ENCODE peak calls at places on chromosomes 6 and 20, in five cellular contexts. One of them, this sample, is unnamed.

GRCh38 chr6:65707134-65707826 is at the start of gene EYS:
- DNase-seq in neural crest cell: no peak
- DNase-seq in NCI-H2107: peak
- DNase-seq in GF-D8: no peak
- DNase-seq in aorta: no peak
- DNase-seq in this sample: peak

GRCh38 chr6:161918154-161918553 is 644.3 kb upstream of the AGPAT4 start:
- DNase-seq in NCI-H2107: no peak
- DNase-seq in GF-D8: no peak
- DNase-seq in neural crest cell: no peak
- DNase-seq in aorta: no peak
- DNase-seq in this sample: no peak

GRCh38 chr6:36025260-36025931 is 955 bp upstream of the SLC26A8 start:
- DNase-seq in neural crest cell: no peak
- DNase-seq in aorta: no peak
- DNase-seq in GF-D8: no peak
- DNase-seq in NCI-H2107: no peak
- DNase-seq in this sample: no peak

GRCh38 chr20:14948416-14948815 is 611.0 kb upstream of the FLRT3 start:
- DNase-seq in NCI-H2107: no peak
- DNase-seq in GF-D8: no peak
- DNase-seq in neural crest cell: no peak
- DNase-seq in aorta: no peak
- DNase-seq in this sample: no peak

GRCh38 chr20:32004963-32005362 is 5.3 kb upstream of the CCM2L start:
- DNase-seq in GF-D8: no peak
- DNase-seq in aorta: no peak
- DNase-seq in NCI-H2107: no peak
- DNase-seq in neural crest cell: no peak
- DNase-seq in this sample: no peak

GRCh38 chr6:164069352-164070022 is 655.0 kb downstream of the QKI start:
- DNase-seq in GF-D8: no peak
- DNase-seq in neural crest cell: peak
- DNase-seq in NCI-H2107: no peak
- DNase-seq in aorta: peak
- DNase-seq in this sample: no peak

GRCh38 chr6:142387997-142388815 is 86.4 kb downstream of the ADGRG6 start:
- DNase-seq in NCI-H2107: no peak
- DNase-seq in neural crest cell: no peak
- DNase-seq in aorta: no peak
- DNase-seq in GF-D8: no peak
- DNase-seq in this sample: no peak

GRCh38 chr6:144474290-144474689 is 189.2 kb downstream of the UTRN start:
- DNase-seq in neural crest cell: no peak
- DNase-seq in GF-D8: no peak
- DNase-seq in aorta: no peak
- DNase-seq in NCI-H2107: no peak
- DNase-seq in this sample: no peak

GRCh38 chr6:53959717-53960116 is 151.5 kb upstream of the MLIP start:
- DNase-seq in neural crest cell: no peak
- DNase-seq in NCI-H2107: no peak
- DNase-seq in GF-D8: no peak
- DNase-seq in aorta: no peak
- DNase-seq in this sample: no peak

GRCh38 chr6:29976588-29977424 is 34.5 kb downstream of the HLA-A start:
- DNase-seq in aorta: peak
- DNase-seq in GF-D8: peak
- DNase-seq in NCI-H2107: no peak
- DNase-seq in neural crest cell: peak
- DNase-seq in this sample: peak

GRCh38 chr6:135869857-135870256 is 18.4 kb downstream of the PDE7B start:
- DNase-seq in aorta: no peak
- DNase-seq in NCI-H2107: no peak
- DNase-seq in GF-D8: no peak
- DNase-seq in neural crest cell: no peak
- DNase-seq in this sample: no peak

GRCh38 chr6:61842005-61842404 is 444.0 kb downstream of the KHDRBS2 start:
- DNase-seq in NCI-H2107: no peak
- DNase-seq in GF-D8: no peak
- DNase-seq in neural crest cell: no peak
- DNase-seq in aorta: no peak
- DNase-seq in this sample: no peak

GRCh38 chr6:151773382-151773781 is 34.1 kb upstream of the ESR1 start:
- DNase-seq in NCI-H2107: no peak
- DNase-seq in neural crest cell: no peak
- DNase-seq in GF-D8: no peak
- DNase-seq in aorta: no peak
- DNase-seq in this sample: no peak

GRCh38 chr20:3414122-3414521 is 6.7 kb upstream of the DNAAF9 start:
- DNase-seq in GF-D8: no peak
- DNase-seq in NCI-H2107: no peak
- DNase-seq in aorta: no peak
- DNase-seq in neural crest cell: no peak
- DNase-seq in this sample: no peak

GRCh38 chr6:160024152-160024551 is 55.3 kb downstream of the IGF2R start:
- DNase-seq in NCI-H2107: no peak
- DNase-seq in neural crest cell: no peak
- DNase-seq in GF-D8: no peak
- DNase-seq in aorta: no peak
- DNase-seq in this sample: no peak

GRCh38 chr20:38782275-38782674 is 23.2 kb upstream of the PPP1R16B start:
- DNase-seq in aorta: no peak
- DNase-seq in GF-D8: no peak
- DNase-seq in neural crest cell: no peak
- DNase-seq in NCI-H2107: no peak
- DNase-seq in this sample: no peak

GRCh38 chr6:101445527-101445926 is 52.0 kb downstream of the GRIK2 start:
- DNase-seq in GF-D8: no peak
- DNase-seq in NCI-H2107: no peak
- DNase-seq in neural crest cell: no peak
- DNase-seq in aorta: no peak
- DNase-seq in this sample: no peak

GRCh38 chr6:31352497-31353368 is 4.2 kb downstream of the HLA-B start:
- DNase-seq in GF-D8: no peak
- DNase-seq in neural crest cell: no peak
- DNase-seq in aorta: no peak
- DNase-seq in NCI-H2107: no peak
- DNase-seq in this sample: no peak

GRCh38 chr6:16229710-16230109 is 8.7 kb upstream of the GMPR start:
- DNase-seq in neural crest cell: no peak
- DNase-seq in GF-D8: no peak
- DNase-seq in NCI-H2107: no peak
- DNase-seq in aorta: no peak
- DNase-seq in this sample: no peak

GRCh38 chr6:167826230-167827061 is at the start of gene AFDN:
- DNase-seq in neural crest cell: peak
- DNase-seq in GF-D8: no peak
- DNase-seq in aorta: peak
- DNase-seq in NCI-H2107: no peak
- DNase-seq in this sample: peak

GRCh38 chr20:57679113-57679512 is 30.7 kb downstream of the PMEPA1 start:
- DNase-seq in aorta: no peak
- DNase-seq in neural crest cell: no peak
- DNase-seq in NCI-H2107: no peak
- DNase-seq in GF-D8: no peak
- DNase-seq in this sample: no peak

GRCh38 chr6:1736346-1737105 is 126.8 kb downstream of the FOXC1 start:
- DNase-seq in neural crest cell: no peak
- DNase-seq in aorta: no peak
- DNase-seq in NCI-H2107: no peak
- DNase-seq in GF-D8: no peak
- DNase-seq in this sample: no peak

GRCh38 chr6:150029749-150030148 is 4.4 kb upstream of the RAET1L start:
- DNase-seq in GF-D8: no peak
- DNase-seq in neural crest cell: no peak
- DNase-seq in NCI-H2107: no peak
- DNase-seq in aorta: no peak
- DNase-seq in this sample: no peak

GRCh38 chr6:127302728-127303675 is 36.3 kb downstream of the RNF146 start:
- DNase-seq in NCI-H2107: no peak
- DNase-seq in aorta: no peak
- DNase-seq in neural crest cell: no peak
- DNase-seq in GF-D8: peak
- DNase-seq in this sample: peak

GRCh38 chr20:45592574-45593189 is 13.6 kb upstream of the WFDC8 start:
- DNase-seq in GF-D8: peak
- DNase-seq in aorta: no peak
- DNase-seq in NCI-H2107: peak
- DNase-seq in neural crest cell: peak
- DNase-seq in this sample: peak

GRCh38 chr6:8043221-8043620 is 21.0 kb downstream of the BLOC1S5 start:
- DNase-seq in neural crest cell: no peak
- DNase-seq in GF-D8: no peak
- DNase-seq in aorta: no peak
- DNase-seq in NCI-H2107: no peak
- DNase-seq in this sample: no peak

GRCh38 chr6:14415452-14415851 is 297.9 kb downstream of the CD83 start:
- DNase-seq in NCI-H2107: no peak
- DNase-seq in aorta: no peak
- DNase-seq in GF-D8: no peak
- DNase-seq in neural crest cell: no peak
- DNase-seq in this sample: no peak

GRCh38 chr20:46213946-46214830 is 94.1 kb downstream of the CDH22 start:
- DNase-seq in aorta: peak
- DNase-seq in NCI-H2107: no peak
- DNase-seq in neural crest cell: no peak
- DNase-seq in GF-D8: no peak
- DNase-seq in this sample: peak

GRCh38 chr6:81792826-81793225 is 40.3 kb upstream of the TENT5A start:
- DNase-seq in aorta: no peak
- DNase-seq in neural crest cell: no peak
- DNase-seq in NCI-H2107: no peak
- DNase-seq in GF-D8: no peak
- DNase-seq in this sample: no peak

GRCh38 chr6:146887447-146888077 is 288.8 kb downstream of the ADGB start:
- DNase-seq in NCI-H2107: no peak
- DNase-seq in neural crest cell: no peak
- DNase-seq in GF-D8: no peak
- DNase-seq in aorta: no peak
- DNase-seq in this sample: no peak

GRCh38 chr20:49340161-49340966 is 62.5 kb upstream of the ZNFX1 start:
- DNase-seq in neural crest cell: no peak
- DNase-seq in GF-D8: no peak
- DNase-seq in aorta: peak
- DNase-seq in NCI-H2107: no peak
- DNase-seq in this sample: no peak